ENCODE peak calls at places on chromosomes 6 and 20, in six cellular contexts. D, G, E, M, J and B are unnamed samples.

GRCh38 chr20:33944914-33945313 is 48.8 kb upstream of the RALY start:
- DNase-seq in J (no peak), M (no peak), G (no peak), E (no peak), D (no peak), B (no peak)

GRCh38 chr6:143197377-143197776 is 136.7 kb downstream of the AIG1 start:
- DNase-seq in D (no peak), J (no peak), E (no peak), M (no peak), G (no peak), B (no peak)

GRCh38 chr20:32062776-32063170 is 10.7 kb downstream of the HCK start:
- DNase-seq in G (no peak), E (peak; percentile 89), M (peak; percentile 72), J (no peak), D (peak; percentile 59), B (no peak)

GRCh38 chr6:138346302-138347195 is 31.2 kb upstream of the SMIM28 start:
- DNase-seq in J (no peak), E (no peak), M (no peak), G (no peak), D (no peak), B (no peak)

GRCh38 chr6:107124934-107125348 is 9.6 kb upstream of the BEND3 start:
- DNase-seq in E (no peak), G (no peak), M (no peak), J (no peak), D (no peak), B (no peak)

GRCh38 chr20:62427172-62428007 is at the start of gene RBBP8NL:
- DNase-seq in J (no peak), E (no peak), M (no peak), D (no peak), G (no peak), B (no peak)

GRCh38 chr6:36550473-36551000 is 3.3 kb upstream of the STK38 start:
- DNase-seq in D (no peak), M (no peak), J (no peak), E (no peak), G (no peak), B (no peak)

GRCh38 chr6:51844391-51844735 is 243.1 kb downstream of the PKHD1 start:
- DNase-seq in E (no peak), M (no peak), G (no peak), J (peak; percentile 38), D (no peak), B (no peak)

GRCh38 chr20:49545572-49545971 is 22.4 kb downstream of the PTGIS start:
- DNase-seq in G (peak; percentile 22), D (no peak), M (no peak), J (no peak), E (no peak), B (no peak)

GRCh38 chr6:42166444-42167141 is 6.6 kb upstream of the GUCA1A start:
- DNase-seq in M (peak; percentile 63), G (peak; percentile 81), J (peak; percentile 81), D (peak; percentile 44), E (peak; percentile 60), B (peak; percentile 57)

GRCh38 chr6:137630666-137631065 is 136.5 kb upstream of the OLIG3 start:
- DNase-seq in G (no peak), J (no peak), D (no peak), E (no peak), M (no peak), B (no peak)

GRCh38 chr6:149164199-149164745 is 153.2 kb upstream of the TAB2 start:
- DNase-seq in G (no peak), J (no peak), E (no peak), M (no peak), D (no peak), B (no peak)

GRCh38 chr6:157758516-157759023 is 64.5 kb upstream of the SNX9 start:
- DNase-seq in E (no peak), D (no peak), J (no peak), M (no peak), G (no peak), B (no peak)

GRCh38 chr6:161594412-161594811 is 320.6 kb upstream of the AGPAT4 start:
- DNase-seq in J (no peak), G (no peak), E (no peak), D (no peak), M (no peak), B (no peak)

GRCh38 chr20:48951041-48951440 is 29.5 kb downstream of the ARFGEF2 start:
- DNase-seq in E (no peak), M (no peak), D (no peak), G (no peak), J (no peak), B (no peak)

GRCh38 chr6:111734068-111734825 is 128.6 kb upstream of the TRAF3IP2 start:
- DNase-seq in D (no peak), G (no peak), J (no peak), M (no peak), E (no peak), B (no peak)

GRCh38 chr6:144921206-144921975 is 636.3 kb downstream of the UTRN start:
- DNase-seq in D (no peak), M (no peak), E (no peak), J (no peak), G (no peak), B (no peak)

GRCh38 chr6:137866200-137866913 is 702 bp upstream of the TNFAIP3 start:
- DNase-seq in E (no peak), G (no peak), J (no peak), D (no peak), M (peak; percentile 52), B (no peak)

GRCh38 chr6:150001295-150001990 is 23.9 kb downstream of the RAET1L start:
- DNase-seq in M (no peak), G (no peak), E (no peak), D (no peak), J (no peak), B (no peak)

GRCh38 chr20:7503501-7503900 is 436.8 kb downstream of the HAO1 start:
- DNase-seq in M (no peak), J (no peak), D (no peak), G (no peak), E (no peak), B (no peak)

GRCh38 chr6:104014133-104014532 is 845.6 kb downstream of the HACE1 start:
- DNase-seq in J (no peak), D (no peak), M (no peak), E (no peak), G (no peak), B (no peak)

GRCh38 chr6:161186173-161186769 is 87.6 kb downstream of the AGPAT4 start:
- DNase-seq in J (no peak), M (peak; percentile 55), G (peak; percentile 31), D (no peak), E (peak; percentile 86), B (no peak)

GRCh38 chr6:135182120-135182992 is 1.2 kb downstream of the MYB start:
- DNase-seq in J (peak; percentile 28), E (peak; percentile 49), G (no peak), D (no peak), M (no peak), B (no peak)

GRCh38 chr6:9938801-9939200 is 476.1 kb downstream of the TFAP2A start:
- DNase-seq in M (no peak), D (no peak), J (no peak), G (no peak), E (no peak), B (no peak)

DNA sequence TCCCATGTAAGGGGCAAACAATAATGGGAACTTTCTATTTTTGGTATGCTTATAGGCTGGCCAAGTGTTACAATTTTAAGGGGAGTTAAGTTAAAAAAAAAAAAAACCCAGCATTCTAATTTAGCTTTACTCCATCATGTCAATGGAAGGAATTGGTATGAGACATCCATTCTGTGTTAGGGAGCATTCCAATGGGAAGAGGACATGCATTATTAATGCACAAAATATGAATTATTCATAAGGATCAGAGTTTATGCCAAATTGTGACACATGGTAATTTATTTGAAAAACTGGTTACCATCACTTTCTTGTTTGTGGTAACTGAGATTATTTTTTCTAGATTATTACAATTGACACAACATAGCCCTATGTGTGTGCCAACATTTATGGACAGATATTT is 2.2 kb downstream of the DOK5 start:
- DNase-seq in E (no peak), M (no peak), D (no peak), J (no peak), G (no peak), B (no peak)
- H3K4me3 ChIP-seq in E (no peak overlapping the region), M (no peak overlapping the region), D (peak overlapping the region; percentile 83), J (no peak overlapping the region), G (no peak overlapping the region), B (no peak overlapping the region)

GRCh38 chr6:146087386-146087785 is 58.5 kb downstream of the GRM1 start:
- DNase-seq in D (no peak), J (no peak), E (no peak), M (no peak), G (no peak), B (no peak)

GRCh38 chr6:146095481-146095880 is 66.6 kb downstream of the GRM1 start:
- DNase-seq in E (no peak), G (no peak), M (no peak), J (no peak), D (no peak), B (no peak)

GRCh38 chr6:146090474-146090873 is 61.6 kb downstream of the GRM1 start:
- DNase-seq in E (no peak), J (no peak), G (no peak), D (no peak), M (no peak), B (no peak)
- H3K4me3 ChIP-seq in E (no peak overlapping the region), J (no peak overlapping the region), G (no peak overlapping the region), D (no peak overlapping the region), M (no peak overlapping the region), B (no peak overlapping the region)

GRCh38 chr20:53080412-53080962 is 108.3 kb downstream of the TSHZ2 start:
- DNase-seq in D (no peak), M (no peak), J (no peak), E (no peak), G (no peak), B (no peak)
- H3K4me3 ChIP-seq in D (no peak overlapping the region), M (no peak overlapping the region), J (no peak overlapping the region), E (no peak overlapping the region), G (no peak overlapping the region), B (no peak overlapping the region)

GRCh38 chr6:186221-186965 is 105.9 kb upstream of the DUSP22 start:
- DNase-seq in M (no peak), D (no peak), G (no peak), J (peak; percentile 10), E (no peak), B (no peak)

GRCh38 chr6:187252-187840 is 104.9 kb upstream of the DUSP22 start:
- DNase-seq in M (no peak), G (no peak), J (peak; percentile 46), E (no peak), D (no peak), B (no peak)

GRCh38 chr6:181049-181654 is 111.1 kb upstream of the DUSP22 start:
- DNase-seq in E (no peak), G (no peak), M (no peak), J (no peak), D (no peak), B (no peak)

GRCh38 chr6:183668-184067 is 108.6 kb upstream of the DUSP22 start:
- DNase-seq in M (no peak), J (no peak), E (no peak), G (no peak), D (no peak), B (no peak)

DNA sequence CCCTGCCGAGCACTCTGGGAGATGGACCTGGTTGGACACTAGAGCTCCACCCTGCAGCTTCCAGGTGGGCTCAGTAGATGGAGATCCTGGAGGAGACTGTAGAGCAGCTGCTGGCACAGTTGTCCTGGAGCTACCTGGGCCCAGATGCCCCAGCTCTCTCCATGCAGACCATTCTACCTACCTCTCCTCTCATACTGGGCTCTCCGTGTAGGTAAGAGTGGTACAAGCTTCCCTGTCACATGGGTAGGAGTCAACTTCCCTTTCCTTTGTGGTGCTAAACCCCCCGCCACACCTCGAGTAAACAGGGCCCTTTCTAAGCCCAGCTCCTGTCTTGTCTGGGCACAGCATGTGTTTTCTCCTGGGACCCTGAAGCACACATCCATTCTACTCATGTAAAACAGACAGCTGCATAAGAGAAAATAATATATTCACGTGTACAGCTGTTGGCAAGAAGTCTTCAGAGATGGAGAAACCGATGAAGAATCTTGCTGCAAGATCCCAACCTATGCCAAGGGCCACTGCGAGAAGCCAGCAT is 108.1 kb upstream of the DUSP22 start:
- DNase-seq in M (no peak), D (no peak), E (no peak), G (no peak), J (no peak), B (no peak)
- H3K4me3 ChIP-seq in M (no peak overlapping the region), D (no peak overlapping the region), E (no peak overlapping the region), G (no peak overlapping the region), J (no peak overlapping the region), B (no peak overlapping the region)